ENCODE peak calls at places on chromosomes 16 and 17, in six cellular contexts. A is brain microvascular endothelial cell; B is BJ; R is small intestine; O is Caco-2; I is CD8-positive, alpha-beta memory T cell. D is an unnamed sample. For H3K27me3, the result is how much of the 10 kb centered on the place peaks cover.

GRCh38 chr17:42744283-42744805 is 496 bp downstream of the EZH1 start:
- DNase-seq in A (no peak), B (no peak), R (peak), O (peak), I (peak), D (no peak)

GRCh38 chr17:3213587-3213986 is 6.1 kb downstream of the OR1A1 start:
- DNase-seq in A (no peak), B (no peak), R (no peak), O (no peak), I (no peak), D (no peak)

GRCh38 chr17:27980035-27980434 is 62.4 kb upstream of the NLK start:
- DNase-seq in A (peak), B (peak), R (no peak), O (no peak), I (no peak), D (peak)

GRCh38 chr17:74227681-74228080 is 14.3 kb downstream of the TTYH2 start:
- DNase-seq in A (no peak), B (no peak), R (no peak), O (no peak), I (no peak), D (no peak)

GRCh38 chr16:54355251-54355650 is 68.7 kb upstream of the IRX3 start:
- DNase-seq in A (peak), B (no peak), R (no peak), O (no peak), I (no peak), D (no peak)

GRCh38 chr17:78853926-78854394 is 13.3 kb upstream of the USP36 start:
- DNase-seq in A (no peak), B (no peak), R (peak), O (no peak), I (no peak), D (no peak)

GRCh38 chr17:76937238-76937637 is 69.0 kb downstream of the MGAT5B start:
- DNase-seq in A (no peak), B (no peak), R (no peak), O (no peak), I (no peak), D (no peak)

GRCh38 chr17:12545877-12546513 is 119.7 kb upstream of the MYOCD start:
- DNase-seq in A (peak), B (no peak), R (peak), O (peak), I (no peak), D (no peak)

GRCh38 chr16:48614759-48615158 is 4.8 kb upstream of the N4BP1 start:
- DNase-seq in A (no peak), B (no peak), R (no peak), O (no peak), I (no peak), D (no peak)

GRCh38 chr17:69716571-69716970 is 302.1 kb downstream of the MAP2K6 start:
- DNase-seq in A (no peak), B (peak), R (no peak), O (no peak), I (no peak), D (no peak)

GRCh38 chr17:63689479-63689878 is 10.4 kb downstream of the LIMD2 start:
- DNase-seq in A (no peak), B (no peak), R (no peak), O (no peak), I (no peak), D (no peak)

GRCh38 chr17:82875418-82875856 is 35.6 kb upstream of the ZNF750 start:
- DNase-seq in A (no peak), B (no peak), R (no peak), O (peak), I (no peak), D (no peak)

GRCh38 chr17:35896011-35896587 is 15.9 kb upstream of the CCL5 start:
- DNase-seq in A (peak), B (no peak), R (peak), O (no peak), I (peak), D (no peak)

GRCh38 chr17:64004903-64005733 is 7.0 kb downstream of the PRR29 start:
- DNase-seq in A (no peak), B (no peak), R (no peak), O (no peak), I (no peak), D (no peak)

GRCh38 chr17:80220709-80221215 is 535 bp downstream of the SLC26A11 start:
- DNase-seq in A (no peak), B (no peak), R (peak), O (peak), I (no peak), D (no peak)

GRCh38 chr17:29645516-29646051 is 22.9 kb upstream of the CORO6 start:
- DNase-seq in A (peak), B (peak), R (no peak), O (no peak), I (no peak), D (peak)

GRCh38 chr17:43085489-43085888 is 39.7 kb downstream of the BRCA1 start:
- DNase-seq in A (no peak), B (no peak), R (no peak), O (peak), I (no peak), D (no peak)

GRCh38 chr16:66508261-66508913 is 41.5 kb downstream of the TK2 start:
- DNase-seq in A (no peak), B (no peak), R (no peak), O (no peak), I (no peak), D (no peak)

GRCh38 chr17:45294506-45294905 is 22.3 kb downstream of the MAP3K14 start:
- DNase-seq in A (peak), B (no peak), R (peak), O (no peak), I (no peak), D (peak)

GRCh38 chr17:48012151-48012520 is 25.5 kb downstream of the COPZ2 start:
- DNase-seq in A (no peak), B (no peak), R (peak), O (peak), I (peak), D (no peak)

GRCh38 chr16:80997139-80997798 is 9.4 kb downstream of the CMC2 start:
- DNase-seq in A (no peak), B (no peak), R (peak), O (peak), I (no peak), D (no peak)

GRCh38 chr16:89166696-89167424 is 4.7 kb upstream of the CDH15 start:
- DNase-seq in A (no peak), B (no peak), R (no peak), O (no peak), I (no peak), D (no peak)

DNA sequence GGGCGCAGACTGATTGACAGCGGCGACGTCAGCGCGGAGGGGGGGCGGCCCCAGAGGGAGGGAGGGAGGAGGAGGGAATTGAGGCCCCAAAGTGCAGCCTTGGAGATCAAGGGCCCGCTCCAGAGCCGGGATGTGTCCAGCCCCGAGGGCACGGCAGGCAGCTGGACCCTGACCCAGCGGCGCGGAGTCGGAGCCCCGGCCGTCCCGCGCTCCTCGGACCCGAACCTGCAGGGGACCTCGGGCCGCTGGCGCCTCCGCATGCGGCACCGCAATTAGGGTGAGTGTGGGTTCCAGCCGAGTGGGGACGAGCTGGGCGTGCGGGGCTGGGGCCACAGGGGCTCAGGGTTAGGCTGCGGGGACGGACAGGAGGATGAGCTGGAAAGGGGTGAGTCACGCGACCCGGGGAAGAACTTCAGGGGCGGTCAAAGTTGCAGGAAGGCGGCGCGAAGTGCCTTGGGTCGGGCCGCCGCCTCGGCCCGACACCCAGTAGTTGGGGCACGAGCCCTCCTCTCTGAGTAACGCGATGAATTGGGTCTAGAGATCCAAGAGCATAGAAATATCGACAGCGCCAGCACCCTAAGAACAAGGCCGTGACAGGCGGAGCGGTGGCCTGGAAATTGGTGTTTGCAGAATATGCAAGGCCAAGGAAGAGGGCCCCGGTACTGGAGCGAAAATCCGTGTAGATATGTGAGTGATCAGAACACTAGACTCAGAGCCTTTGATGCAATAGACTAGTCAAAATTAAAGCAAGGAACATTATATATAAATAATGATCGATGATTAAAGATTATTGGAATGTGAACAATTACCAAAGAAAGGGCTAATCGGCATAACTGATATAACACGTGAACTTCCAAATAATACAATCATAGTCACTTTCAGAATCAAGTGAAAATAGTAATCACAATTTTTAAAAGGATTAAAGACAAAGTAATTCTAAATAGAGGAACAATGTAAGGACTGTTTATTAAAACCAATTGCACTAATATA is at the start of gene TBX4:
- DNase-seq in A (no peak), B (no peak), R (no peak), O (no peak), I (no peak), D (no peak)
- H3K4me3 ChIP-seq in A (peak), B (peak), R (peak), O (no peak), I (no peak), D (peak)

GRCh38 chr17:72123496-72123963 is 2.7 kb downstream of the SOX9 start:
- DNase-seq in A (no peak), B (no peak), R (no peak), O (peak), I (no peak), D (no peak)
- H3K27me3 ChIP-seq in A (under half), B (under half), R (under half), O (under half), I (under half), D (under half)

GRCh38 chr16:50603206-50604064 is 55.2 kb downstream of the NKD1 start:
- DNase-seq in A (peak), B (no peak), R (no peak), O (no peak), I (no peak), D (no peak)
- H3K4me3 ChIP-seq in A (no peak), B (no peak), R (no peak), O (no peak), I (no peak), D (no peak)

DNA sequence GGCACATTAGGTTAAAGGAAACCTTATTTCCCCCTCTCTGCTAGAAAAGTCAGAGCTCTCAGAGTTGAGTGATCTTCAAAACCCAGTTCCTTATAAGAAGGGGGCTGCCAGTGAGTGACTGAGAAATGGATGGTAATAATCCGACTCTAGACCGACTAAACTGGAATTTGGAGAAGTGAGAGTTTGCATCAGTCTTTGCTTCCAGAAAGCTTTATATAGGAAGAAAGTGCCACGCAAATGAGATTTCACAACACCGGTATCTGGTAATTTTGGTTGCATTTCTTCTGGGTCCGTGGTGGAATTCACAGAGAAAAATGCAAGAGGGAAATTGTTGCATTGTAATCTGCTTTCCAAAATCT is 271.4 kb downstream of the MAF start:
- DNase-seq in A (no peak), B (no peak), R (no peak), O (no peak), I (no peak), D (no peak)
- H3K27me3 ChIP-seq in A (under half), B (under half), R (under half), O (under half), I (under half), D (under half)

GRCh38 chr17:7561028-7561575 is 617 bp upstream of the SENP3 start:
- DNase-seq in A (peak), B (no peak), R (peak), O (peak), I (peak), D (peak)

GRCh38 chr17:7558544-7559306 is at the start of gene TNFSF13:
- DNase-seq in A (no peak), B (no peak), R (peak), O (no peak), I (no peak), D (no peak)

GRCh38 chr17:7557825-7558543 is 566 bp upstream of the TNFSF13 start:
- DNase-seq in A (no peak), B (no peak), R (peak), O (no peak), I (no peak), D (no peak)

GRCh38 chr17:7560172-7561027 is 1.3 kb upstream of the SENP3 start:
- DNase-seq in A (peak), B (no peak), R (peak), O (peak), I (peak), D (no peak)

DNA sequence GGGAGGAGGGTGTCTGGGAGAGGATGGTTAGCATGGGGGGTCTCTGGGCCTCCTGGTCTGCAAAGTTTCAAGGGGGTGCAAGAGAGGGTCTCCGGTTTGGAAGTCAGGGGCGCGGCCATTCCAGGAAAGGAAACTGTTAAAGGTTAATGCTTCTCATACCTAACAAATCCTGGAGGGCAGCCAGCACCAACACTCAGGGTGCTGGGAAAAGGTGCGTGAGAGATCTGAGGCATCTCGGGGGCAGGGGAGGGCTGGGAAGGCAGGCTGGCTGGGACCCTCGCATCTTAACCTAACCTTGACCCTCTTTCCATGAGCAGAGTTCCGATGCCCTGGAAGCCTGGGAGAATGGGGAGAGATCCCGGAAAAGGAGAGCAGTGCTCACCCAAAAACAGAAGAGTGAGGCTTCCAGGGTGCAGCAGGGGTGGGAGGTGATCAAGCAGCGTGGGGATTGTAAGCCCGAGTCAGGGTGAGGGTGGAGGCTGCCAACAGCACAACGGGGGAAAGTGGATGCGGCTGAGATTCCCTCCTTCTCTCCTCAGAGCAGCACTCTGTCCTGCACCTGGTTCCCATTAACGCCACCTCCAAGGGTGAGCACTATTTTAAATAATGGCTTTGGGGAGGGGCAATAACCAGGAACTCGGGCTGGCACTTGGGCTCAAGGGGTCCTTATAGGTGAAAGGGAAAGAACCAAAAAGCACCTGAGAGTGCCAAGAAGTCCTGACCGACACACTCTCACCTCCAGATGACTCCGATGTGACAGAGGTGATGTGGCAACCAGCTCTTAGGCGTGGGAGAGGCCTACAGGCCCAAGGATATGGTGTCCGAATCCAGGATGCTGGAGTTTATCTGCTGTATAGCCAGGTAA is 989 bp downstream of the TNFSF13 start:
- DNase-seq in A (no peak), B (no peak), R (peak), O (no peak), I (no peak), D (no peak)
- H3K4me3 ChIP-seq in A (no peak), B (no peak), R (peak), O (no peak), I (no peak), D (no peak)

DNA sequence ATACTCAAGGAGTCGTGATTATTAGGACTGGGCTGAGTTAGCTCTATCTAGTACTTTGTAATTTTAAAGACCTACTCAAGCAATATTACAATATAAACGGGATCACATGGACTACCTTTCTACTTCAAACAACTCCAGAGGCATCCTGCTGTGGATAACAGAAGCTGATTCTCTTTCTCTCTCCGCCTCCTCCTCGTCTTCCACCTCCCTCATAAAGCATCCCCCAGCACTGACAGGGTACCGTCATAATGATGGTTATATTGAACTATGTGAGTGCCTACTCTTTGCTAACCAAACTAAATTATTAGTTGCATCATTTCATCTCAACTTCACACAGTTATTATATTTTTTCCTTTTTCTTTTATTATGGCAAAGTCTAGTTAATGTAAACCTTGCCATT is 165.4 kb upstream of the FOXF1 start:
- DNase-seq in A (no peak), B (no peak), R (no peak), O (no peak), I (no peak), D (no peak)
- H3K27me3 ChIP-seq in A (under half), B (under half), R (under half), O (under half), I (under half), D (under half)

D was measured in AG04450.